ENCODE peak calls at places on chromosomes 5 and 9, in nine cellular contexts. U, P, Q, Y, A, C, S, T and K are unnamed samples.
A peak's percentile ranks its signal among the peaks of the same experiment; 100 is the strongest.

GRCh38 chr5:31116466-31117031 is 76.9 kb upstream of the CDH6 start:
- DNase-seq in U (no peak), P (no peak), Q (no peak), Y (no peak), A (no peak), C (no peak), S (no peak), T (no peak), K (no peak)

GRCh38 chr5:41925555-41925946 is 470 bp downstream of the FBXO4 start:
- DNase-seq in U (no peak), P (peak; percentile 49), Q (peak; percentile 30), Y (peak; percentile 22), A (peak; percentile 16), C (peak; percentile 42), S (peak; percentile 41), T (peak; percentile 24), K (peak; percentile 50)

GRCh38 chr5:109410389-109411174 is 808 bp upstream of the PJA2 start:
- DNase-seq in U (peak; percentile 30), P (peak; percentile 91), Q (peak; percentile 86), Y (peak; percentile 73), A (peak; percentile 76), C (peak; percentile 84), S (peak; percentile 84), T (peak; percentile 75), K (peak; percentile 93)

GRCh38 chr5:180332051-180332517 is 21.1 kb downstream of the GFPT2 start:
- DNase-seq in U (no peak), P (peak; percentile 59), Q (peak; percentile 73), Y (no peak), A (no peak), C (no peak), S (peak; percentile 71), T (no peak), K (no peak)

GRCh38 chr9:134188421-134189166 is 24.2 kb upstream of the RNU6ATAC start:
- DNase-seq in U (no peak), P (no peak), Q (no peak), Y (no peak), A (peak; percentile 93), C (no peak), S (no peak), T (no peak), K (no peak)

GRCh38 chr5:92850886-92851285 is 730.1 kb downstream of the NR2F1-AS1 start:
- DNase-seq in U (no peak), P (no peak), Q (peak; percentile 10), Y (no peak), A (no peak), C (no peak), S (no peak), T (peak; percentile 37), K (no peak)

GRCh38 chr5:96868603-96869371 is 7.5 kb upstream of the ERAP2 start:
- DNase-seq in U (no peak), P (peak; percentile 88), Q (peak; percentile 75), Y (no peak), A (peak; percentile 27), C (peak; percentile 36), S (peak; percentile 82), T (peak; percentile 82), K (peak; percentile 76)

GRCh38 chr9:128341435-128341849 is 1.1 kb downstream of the SLC27A4 start:
- DNase-seq in U (peak; percentile 46), P (peak; percentile 74), Q (peak; percentile 60), Y (peak; percentile 69), A (peak; percentile 92), C (peak; percentile 55), S (peak; percentile 65), T (peak; percentile 59), K (peak; percentile 63)

GRCh38 chr5:119470105-119470763 is 17.9 kb downstream of the HSD17B4 start:
- DNase-seq in U (no peak), P (no peak), Q (no peak), Y (no peak), A (no peak), C (no peak), S (no peak), T (no peak), K (no peak)

GRCh38 chr5:77145666-77146065 is 58.6 kb upstream of the ZBED3 start:
- DNase-seq in U (no peak), P (peak; percentile 54), Q (peak; percentile 68), Y (no peak), A (no peak), C (no peak), S (peak; percentile 62), T (peak; percentile 67), K (peak; percentile 52)

GRCh38 chr5:120808135-120808534 is 344.0 kb downstream of the PRR16 start:
- DNase-seq in U (no peak), P (peak; percentile 3), Q (peak; percentile 10), Y (no peak), A (no peak), C (no peak), S (no peak), T (peak; percentile 39), K (no peak)

GRCh38 chr5:36272136-36272665 is 29.5 kb downstream of the RANBP3L start:
- DNase-seq in U (no peak), P (peak; percentile 12), Q (no peak), Y (no peak), A (no peak), C (no peak), S (peak; percentile 44), T (no peak), K (no peak)

GRCh38 chr5:118990582-118990981 is 2.2 kb upstream of the DTWD2 start:
- DNase-seq in U (no peak), P (no peak), Q (no peak), Y (no peak), A (no peak), C (no peak), S (no peak), T (no peak), K (no peak)

GRCh38 chr9:131095666-131096489 is 453 bp upstream of the AIF1L start:
- DNase-seq in U (no peak), P (peak; percentile 12), Q (no peak), Y (no peak), A (peak; percentile 88), C (peak; percentile 36), S (no peak), T (no peak), K (no peak)
- H3K4me3 ChIP-seq in U (no peak overlapping the region), P (peak overlapping the region; percentile 17), Q (no peak overlapping the region), Y (peak overlapping the region; percentile 20), A (peak overlapping the region; percentile 68), C (peak overlapping the region; percentile 61), S (peak overlapping the region; percentile 53), T (peak overlapping the region; percentile 31), K (peak overlapping the region; percentile 33)

GRCh38 chr9:133146746-133147411 is 16.8 kb downstream of the GBGT1 start:
- DNase-seq in U (no peak), P (no peak), Q (no peak), Y (no peak), A (no peak), C (no peak), S (no peak), T (no peak), K (no peak)
- H3K4me3 ChIP-seq in U (no peak overlapping the region), P (no peak overlapping the region), Q (no peak overlapping the region), Y (no peak overlapping the region), A (no peak overlapping the region), C (no peak overlapping the region), S (no peak overlapping the region), T (no peak overlapping the region), K (no peak overlapping the region)

DNA sequence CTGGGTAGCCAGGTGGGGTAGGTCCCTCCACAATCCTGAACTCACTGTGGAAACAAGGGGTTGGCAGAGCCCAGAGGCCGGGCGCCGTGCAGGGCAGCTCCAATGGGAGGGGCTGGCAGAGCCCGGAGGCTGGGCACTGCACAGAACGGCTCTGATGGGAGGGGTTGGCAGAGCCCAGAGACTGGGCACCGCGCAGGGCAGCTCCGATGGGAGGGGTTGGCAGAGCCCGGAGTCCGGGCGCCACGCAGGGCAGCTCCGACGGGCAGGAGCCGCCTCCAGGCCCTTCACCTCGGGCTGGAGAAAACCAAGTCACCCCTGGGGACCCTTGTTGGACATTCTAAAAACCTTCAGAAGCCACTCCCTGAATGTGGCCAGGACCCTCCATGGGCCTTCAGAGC is 9.3 kb downstream of the NACC2 start:
- DNase-seq in U (no peak), P (no peak), Q (no peak), Y (no peak), A (no peak), C (peak; percentile 73), S (no peak), T (no peak), K (no peak)
- H3K4me3 ChIP-seq in U (no peak overlapping the region), P (no peak overlapping the region), Q (no peak overlapping the region), Y (no peak overlapping the region), A (no peak overlapping the region), C (no peak overlapping the region), S (no peak overlapping the region), T (no peak overlapping the region), K (no peak overlapping the region)

DNA sequence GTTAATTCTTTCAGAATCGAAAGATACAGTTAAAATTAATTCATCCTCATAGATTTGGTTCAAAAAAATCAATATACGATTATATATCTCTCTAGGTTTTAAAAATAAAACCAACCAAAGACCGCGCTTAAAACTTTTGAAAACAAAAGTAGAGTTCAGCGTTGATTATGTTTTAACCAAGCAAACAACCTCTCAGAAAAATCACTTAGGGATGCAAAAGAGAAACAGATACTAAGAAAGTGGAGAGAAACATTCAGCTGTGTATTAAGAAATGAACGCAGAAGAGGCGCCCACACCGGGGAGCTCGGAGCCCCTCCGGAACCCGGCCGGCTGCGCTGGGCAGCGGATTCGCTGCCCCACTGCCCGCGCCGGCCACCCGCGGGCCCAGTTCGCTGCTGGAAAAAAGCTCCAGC is 1.4 kb downstream of the PITX1 start:
- DNase-seq in U (no peak), P (no peak), Q (peak; percentile 42), Y (no peak), A (no peak), C (no peak), S (no peak), T (no peak), K (no peak)
- H3K4me3 ChIP-seq in U (no peak overlapping the region), P (no peak overlapping the region), Q (no peak overlapping the region), Y (peak overlapping the region; percentile 42), A (peak overlapping the region; percentile 88), C (peak overlapping the region; percentile 39), S (peak overlapping the region; percentile 67), T (peak overlapping the region; percentile 60), K (peak overlapping the region; percentile 88)